ENCODE peak calls at places on chromosome 5, in four cellular contexts. One of them, this sample, is unnamed.

GRCh38 chr5:177981296-177982071 is 14.6 kb downstream of the PROP1 start:
- DNase-seq in activated T-cell treated with anti-CD3 and anti-CD28 coated beads, Interleukin-2, amount 50 U/mL, for 24 hours: no peak
- DNase-seq in endothelial cell: no peak
- DNase-seq in activated T-helper 1 cell treated with Interleukin-2 at 50 U/mL for 16 hours: no peak
- DNase-seq in this sample: peak

GRCh38 chr5:116872986-116873385 is 298.4 kb upstream of the SEMA6A start:
- DNase-seq in activated T-cell treated with anti-CD3 and anti-CD28 coated beads, Interleukin-2, amount 50 U/mL, for 24 hours: no peak
- DNase-seq in endothelial cell: no peak
- DNase-seq in activated T-helper 1 cell treated with Interleukin-2 at 50 U/mL for 16 hours: no peak
- DNase-seq in this sample: no peak

GRCh38 chr5:167352801-167353200 is 938.6 kb upstream of the WWC1 start:
- DNase-seq in activated T-cell treated with anti-CD3 and anti-CD28 coated beads, Interleukin-2, amount 50 U/mL, for 24 hours: no peak
- DNase-seq in endothelial cell: no peak
- DNase-seq in activated T-helper 1 cell treated with Interleukin-2 at 50 U/mL for 16 hours: no peak
- DNase-seq in this sample: no peak

GRCh38 chr5:149902177-149902576 is 42.4 kb downstream of the PDE6A start:
- DNase-seq in activated T-cell treated with anti-CD3 and anti-CD28 coated beads, Interleukin-2, amount 50 U/mL, for 24 hours: no peak
- DNase-seq in endothelial cell: no peak
- DNase-seq in activated T-helper 1 cell treated with Interleukin-2 at 50 U/mL for 16 hours: no peak
- DNase-seq in this sample: no peak

GRCh38 chr5:169174923-169175322 is 126.0 kb downstream of the SLIT3 start:
- DNase-seq in activated T-cell treated with anti-CD3 and anti-CD28 coated beads, Interleukin-2, amount 50 U/mL, for 24 hours: no peak
- DNase-seq in endothelial cell: no peak
- DNase-seq in activated T-helper 1 cell treated with Interleukin-2 at 50 U/mL for 16 hours: no peak
- DNase-seq in this sample: no peak

GRCh38 chr5:178193251-178193809 is 6.2 kb upstream of the GMCL2 start:
- DNase-seq in activated T-cell treated with anti-CD3 and anti-CD28 coated beads, Interleukin-2, amount 50 U/mL, for 24 hours: no peak
- DNase-seq in endothelial cell: no peak
- DNase-seq in activated T-helper 1 cell treated with Interleukin-2 at 50 U/mL for 16 hours: no peak
- DNase-seq in this sample: no peak

GRCh38 chr5:107806271-107806670 is 135.5 kb upstream of the EFNA5 start:
- DNase-seq in activated T-cell treated with anti-CD3 and anti-CD28 coated beads, Interleukin-2, amount 50 U/mL, for 24 hours: no peak
- DNase-seq in endothelial cell: no peak
- DNase-seq in activated T-helper 1 cell treated with Interleukin-2 at 50 U/mL for 16 hours: no peak
- DNase-seq in this sample: no peak

GRCh38 chr5:72171667-72172066 is 64.4 kb downstream of the MAP1B start:
- DNase-seq in activated T-cell treated with anti-CD3 and anti-CD28 coated beads, Interleukin-2, amount 50 U/mL, for 24 hours: no peak
- DNase-seq in endothelial cell: no peak
- DNase-seq in activated T-helper 1 cell treated with Interleukin-2 at 50 U/mL for 16 hours: no peak
- DNase-seq in this sample: no peak

GRCh38 chr5:17238521-17239041 is 21.1 kb downstream of the BASP1 start:
- DNase-seq in activated T-cell treated with anti-CD3 and anti-CD28 coated beads, Interleukin-2, amount 50 U/mL, for 24 hours: no peak
- DNase-seq in endothelial cell: no peak
- DNase-seq in activated T-helper 1 cell treated with Interleukin-2 at 50 U/mL for 16 hours: no peak
- DNase-seq in this sample: no peak

GRCh38 chr5:59571077-59571476 is 322.4 kb downstream of the PDE4D start:
- DNase-seq in activated T-cell treated with anti-CD3 and anti-CD28 coated beads, Interleukin-2, amount 50 U/mL, for 24 hours: no peak
- DNase-seq in endothelial cell: no peak
- DNase-seq in activated T-helper 1 cell treated with Interleukin-2 at 50 U/mL for 16 hours: no peak
- DNase-seq in this sample: no peak

GRCh38 chr5:116554764-116555163 is 19.9 kb downstream of the SEMA6A start:
- DNase-seq in activated T-cell treated with anti-CD3 and anti-CD28 coated beads, Interleukin-2, amount 50 U/mL, for 24 hours: no peak
- DNase-seq in endothelial cell: no peak
- DNase-seq in activated T-helper 1 cell treated with Interleukin-2 at 50 U/mL for 16 hours: no peak
- DNase-seq in this sample: no peak

GRCh38 chr5:160269017-160269416 is 39.7 kb downstream of the FABP6 start:
- DNase-seq in activated T-cell treated with anti-CD3 and anti-CD28 coated beads, Interleukin-2, amount 50 U/mL, for 24 hours: no peak
- DNase-seq in endothelial cell: no peak
- DNase-seq in activated T-helper 1 cell treated with Interleukin-2 at 50 U/mL for 16 hours: no peak
- DNase-seq in this sample: no peak

GRCh38 chr5:68171101-68171558 is 44.4 kb upstream of the PIK3R1 start:
- DNase-seq in activated T-cell treated with anti-CD3 and anti-CD28 coated beads, Interleukin-2, amount 50 U/mL, for 24 hours: no peak
- DNase-seq in endothelial cell: no peak
- DNase-seq in activated T-helper 1 cell treated with Interleukin-2 at 50 U/mL for 16 hours: no peak
- DNase-seq in this sample: no peak

GRCh38 chr5:56819027-56819881 is 3.9 kb downstream of the MAP3K1 start:
- DNase-seq in activated T-cell treated with anti-CD3 and anti-CD28 coated beads, Interleukin-2, amount 50 U/mL, for 24 hours: no peak
- DNase-seq in endothelial cell: no peak
- DNase-seq in activated T-helper 1 cell treated with Interleukin-2 at 50 U/mL for 16 hours: no peak
- DNase-seq in this sample: no peak

GRCh38 chr5:129771058-129771838 is 23.4 kb downstream of the MINAR2 start:
- DNase-seq in activated T-cell treated with anti-CD3 and anti-CD28 coated beads, Interleukin-2, amount 50 U/mL, for 24 hours: peak
- DNase-seq in endothelial cell: peak
- DNase-seq in activated T-helper 1 cell treated with Interleukin-2 at 50 U/mL for 16 hours: no peak
- DNase-seq in this sample: peak

GRCh38 chr5:71011194-71011792 is 13.8 kb downstream of the NAIP start:
- DNase-seq in activated T-cell treated with anti-CD3 and anti-CD28 coated beads, Interleukin-2, amount 50 U/mL, for 24 hours: no peak
- DNase-seq in endothelial cell: no peak
- DNase-seq in activated T-helper 1 cell treated with Interleukin-2 at 50 U/mL for 16 hours: no peak
- DNase-seq in this sample: no peak

GRCh38 chr5:3905031-3905430 is 309.4 kb downstream of the IRX1 start:
- DNase-seq in activated T-cell treated with anti-CD3 and anti-CD28 coated beads, Interleukin-2, amount 50 U/mL, for 24 hours: no peak
- DNase-seq in endothelial cell: no peak
- DNase-seq in activated T-helper 1 cell treated with Interleukin-2 at 50 U/mL for 16 hours: no peak
- DNase-seq in this sample: no peak

GRCh38 chr5:177426566-177427210 is at the start of gene GRK6:
- DNase-seq in activated T-cell treated with anti-CD3 and anti-CD28 coated beads, Interleukin-2, amount 50 U/mL, for 24 hours: peak
- DNase-seq in endothelial cell: no peak
- DNase-seq in activated T-helper 1 cell treated with Interleukin-2 at 50 U/mL for 16 hours: peak
- DNase-seq in this sample: peak

GRCh38 chr5:84573017-84573712 is 188.5 kb upstream of the EDIL3 start:
- DNase-seq in activated T-cell treated with anti-CD3 and anti-CD28 coated beads, Interleukin-2, amount 50 U/mL, for 24 hours: no peak
- DNase-seq in endothelial cell: no peak
- DNase-seq in activated T-helper 1 cell treated with Interleukin-2 at 50 U/mL for 16 hours: no peak
- DNase-seq in this sample: no peak

GRCh38 chr5:74296685-74297084 is 343.8 kb downstream of the ENC1 start:
- DNase-seq in activated T-cell treated with anti-CD3 and anti-CD28 coated beads, Interleukin-2, amount 50 U/mL, for 24 hours: no peak
- DNase-seq in endothelial cell: no peak
- DNase-seq in activated T-helper 1 cell treated with Interleukin-2 at 50 U/mL for 16 hours: no peak
- DNase-seq in this sample: no peak

GRCh38 chr5:172569862-172570558 is 71.1 kb upstream of the NEURL1B start:
- DNase-seq in activated T-cell treated with anti-CD3 and anti-CD28 coated beads, Interleukin-2, amount 50 U/mL, for 24 hours: no peak
- DNase-seq in endothelial cell: no peak
- DNase-seq in activated T-helper 1 cell treated with Interleukin-2 at 50 U/mL for 16 hours: no peak
- DNase-seq in this sample: no peak

This sample was measured in Peyer's patch.